ENCODE peak calls at places on chromosomes 2 and 18, in eight cellular contexts. One of them, this sample, is unnamed.
A peak's percentile ranks its signal among the peaks of the same experiment; 100 is the strongest.

GRCh38 chr18:10973579-10974260 is 175.6 kb downstream of the PIEZO2 start:
- DNase-seq in RPMI7951: peak; percentile 66
- DNase-seq in non-pigmented ciliary epithelial cell: no peak
- DNase-seq in activated T-cell treated with anti-CD3 and anti-CD28 coated beads, Interleukin-2, amount 50 U/mL, for 72 hours: no peak
- DNase-seq in mesendoderm: no peak
- DNase-seq in mesothelial cell of epicardium: no peak
- DNase-seq in stimulated activated CD4-positive, alpha-beta T cell treated with anti-CD3 and anti-CD28 coated beads, Interleukin-2, amount 100 ng/mL, for 4 hours: no peak
- DNase-seq in cardiac fibroblast: peak; percentile 12
- DNase-seq in this sample: no peak

GRCh38 chr2:20209373-20210109 is 15.4 kb downstream of the SDC1 start:
- DNase-seq in RPMI7951: no peak
- DNase-seq in non-pigmented ciliary epithelial cell: no peak
- DNase-seq in activated T-cell treated with anti-CD3 and anti-CD28 coated beads, Interleukin-2, amount 50 U/mL, for 72 hours: no peak
- DNase-seq in mesendoderm: no peak
- DNase-seq in mesothelial cell of epicardium: no peak
- DNase-seq in stimulated activated CD4-positive, alpha-beta T cell treated with anti-CD3 and anti-CD28 coated beads, Interleukin-2, amount 100 ng/mL, for 4 hours: no peak
- DNase-seq in cardiac fibroblast: no peak
- DNase-seq in this sample: no peak

GRCh38 chr2:112033600-112033999 is 21.5 kb upstream of the TMEM87B start:
- DNase-seq in RPMI7951: peak; percentile 85
- DNase-seq in non-pigmented ciliary epithelial cell: no peak
- DNase-seq in activated T-cell treated with anti-CD3 and anti-CD28 coated beads, Interleukin-2, amount 50 U/mL, for 72 hours: no peak
- DNase-seq in mesendoderm: no peak
- DNase-seq in mesothelial cell of epicardium: no peak
- DNase-seq in stimulated activated CD4-positive, alpha-beta T cell treated with anti-CD3 and anti-CD28 coated beads, Interleukin-2, amount 100 ng/mL, for 4 hours: no peak
- DNase-seq in cardiac fibroblast: peak; percentile 65
- DNase-seq in this sample: peak; percentile 46

GRCh38 chr2:128637481-128638155 is 318.9 kb upstream of the HS6ST1 start:
- DNase-seq in RPMI7951: no peak
- DNase-seq in non-pigmented ciliary epithelial cell: no peak
- DNase-seq in activated T-cell treated with anti-CD3 and anti-CD28 coated beads, Interleukin-2, amount 50 U/mL, for 72 hours: no peak
- DNase-seq in mesendoderm: no peak
- DNase-seq in mesothelial cell of epicardium: no peak
- DNase-seq in stimulated activated CD4-positive, alpha-beta T cell treated with anti-CD3 and anti-CD28 coated beads, Interleukin-2, amount 100 ng/mL, for 4 hours: no peak
- DNase-seq in cardiac fibroblast: no peak
- DNase-seq in this sample: no peak

GRCh38 chr18:39935598-39935997 is 2019.4 kb upstream of the PIK3C3 start:
- DNase-seq in RPMI7951: no peak
- DNase-seq in non-pigmented ciliary epithelial cell: no peak
- DNase-seq in activated T-cell treated with anti-CD3 and anti-CD28 coated beads, Interleukin-2, amount 50 U/mL, for 72 hours: no peak
- DNase-seq in mesendoderm: no peak
- DNase-seq in mesothelial cell of epicardium: no peak
- DNase-seq in stimulated activated CD4-positive, alpha-beta T cell treated with anti-CD3 and anti-CD28 coated beads, Interleukin-2, amount 100 ng/mL, for 4 hours: no peak
- DNase-seq in cardiac fibroblast: no peak
- DNase-seq in this sample: no peak

GRCh38 chr18:46239549-46239948 is 135.4 kb downstream of the HAUS1 start:
- DNase-seq in RPMI7951: no peak
- DNase-seq in non-pigmented ciliary epithelial cell: no peak
- DNase-seq in activated T-cell treated with anti-CD3 and anti-CD28 coated beads, Interleukin-2, amount 50 U/mL, for 72 hours: no peak
- DNase-seq in mesendoderm: no peak
- DNase-seq in mesothelial cell of epicardium: no peak
- DNase-seq in stimulated activated CD4-positive, alpha-beta T cell treated with anti-CD3 and anti-CD28 coated beads, Interleukin-2, amount 100 ng/mL, for 4 hours: no peak
- DNase-seq in cardiac fibroblast: peak; percentile 10
- DNase-seq in this sample: no peak

GRCh38 chr18:41767960-41768359 is 187.1 kb upstream of the PIK3C3 start:
- DNase-seq in RPMI7951: peak; percentile 34
- DNase-seq in non-pigmented ciliary epithelial cell: peak; percentile 60
- DNase-seq in activated T-cell treated with anti-CD3 and anti-CD28 coated beads, Interleukin-2, amount 50 U/mL, for 72 hours: no peak
- DNase-seq in mesendoderm: peak; percentile 63
- DNase-seq in mesothelial cell of epicardium: no peak
- DNase-seq in stimulated activated CD4-positive, alpha-beta T cell treated with anti-CD3 and anti-CD28 coated beads, Interleukin-2, amount 100 ng/mL, for 4 hours: no peak
- DNase-seq in cardiac fibroblast: peak; percentile 65
- DNase-seq in this sample: no peak

GRCh38 chr18:34590503-34590902 is 119.6 kb upstream of the DTNA start:
- DNase-seq in RPMI7951: no peak
- DNase-seq in non-pigmented ciliary epithelial cell: no peak
- DNase-seq in activated T-cell treated with anti-CD3 and anti-CD28 coated beads, Interleukin-2, amount 50 U/mL, for 72 hours: no peak
- DNase-seq in mesendoderm: no peak
- DNase-seq in mesothelial cell of epicardium: no peak
- DNase-seq in stimulated activated CD4-positive, alpha-beta T cell treated with anti-CD3 and anti-CD28 coated beads, Interleukin-2, amount 100 ng/mL, for 4 hours: no peak
- DNase-seq in cardiac fibroblast: no peak
- DNase-seq in this sample: no peak

GRCh38 chr2:205077159-205077558 is 531.9 kb downstream of the PARD3B start:
- DNase-seq in RPMI7951: peak; percentile 10
- DNase-seq in non-pigmented ciliary epithelial cell: no peak
- DNase-seq in activated T-cell treated with anti-CD3 and anti-CD28 coated beads, Interleukin-2, amount 50 U/mL, for 72 hours: no peak
- DNase-seq in mesendoderm: no peak
- DNase-seq in mesothelial cell of epicardium: no peak
- DNase-seq in stimulated activated CD4-positive, alpha-beta T cell treated with anti-CD3 and anti-CD28 coated beads, Interleukin-2, amount 100 ng/mL, for 4 hours: no peak
- DNase-seq in cardiac fibroblast: no peak
- DNase-seq in this sample: no peak

GRCh38 chr18:46338213-46338612 is 234.0 kb downstream of the HAUS1 start:
- DNase-seq in RPMI7951: no peak
- DNase-seq in non-pigmented ciliary epithelial cell: no peak
- DNase-seq in activated T-cell treated with anti-CD3 and anti-CD28 coated beads, Interleukin-2, amount 50 U/mL, for 72 hours: no peak
- DNase-seq in mesendoderm: peak; percentile 68
- DNase-seq in mesothelial cell of epicardium: no peak
- DNase-seq in stimulated activated CD4-positive, alpha-beta T cell treated with anti-CD3 and anti-CD28 coated beads, Interleukin-2, amount 100 ng/mL, for 4 hours: no peak
- DNase-seq in cardiac fibroblast: no peak
- DNase-seq in this sample: no peak

GRCh38 chr2:69582582-69583176 is 60.9 kb downstream of the AAK1 start:
- DNase-seq in RPMI7951: peak; percentile 60
- DNase-seq in non-pigmented ciliary epithelial cell: no peak
- DNase-seq in activated T-cell treated with anti-CD3 and anti-CD28 coated beads, Interleukin-2, amount 50 U/mL, for 72 hours: no peak
- DNase-seq in mesendoderm: no peak
- DNase-seq in mesothelial cell of epicardium: no peak
- DNase-seq in stimulated activated CD4-positive, alpha-beta T cell treated with anti-CD3 and anti-CD28 coated beads, Interleukin-2, amount 100 ng/mL, for 4 hours: no peak
- DNase-seq in cardiac fibroblast: peak; percentile 39
- DNase-seq in this sample: no peak

GRCh38 chr2:54904836-54905235 is 145.4 kb downstream of the RTN4 start:
- DNase-seq in RPMI7951: peak; percentile 27
- DNase-seq in non-pigmented ciliary epithelial cell: no peak
- DNase-seq in activated T-cell treated with anti-CD3 and anti-CD28 coated beads, Interleukin-2, amount 50 U/mL, for 72 hours: no peak
- DNase-seq in mesendoderm: no peak
- DNase-seq in mesothelial cell of epicardium: no peak
- DNase-seq in stimulated activated CD4-positive, alpha-beta T cell treated with anti-CD3 and anti-CD28 coated beads, Interleukin-2, amount 100 ng/mL, for 4 hours: no peak
- DNase-seq in cardiac fibroblast: no peak
- DNase-seq in this sample: no peak

GRCh38 chr2:229270551-229271410 is at the start of gene PID1:
- DNase-seq in RPMI7951: peak; percentile 71
- DNase-seq in non-pigmented ciliary epithelial cell: no peak
- DNase-seq in activated T-cell treated with anti-CD3 and anti-CD28 coated beads, Interleukin-2, amount 50 U/mL, for 72 hours: no peak
- DNase-seq in mesendoderm: peak; percentile 51
- DNase-seq in mesothelial cell of epicardium: no peak
- DNase-seq in stimulated activated CD4-positive, alpha-beta T cell treated with anti-CD3 and anti-CD28 coated beads, Interleukin-2, amount 100 ng/mL, for 4 hours: no peak
- DNase-seq in cardiac fibroblast: peak; percentile 55
- DNase-seq in this sample: no peak

GRCh38 chr18:44039826-44040225 is 640.9 kb upstream of the SETBP1 start:
- DNase-seq in RPMI7951: no peak
- DNase-seq in non-pigmented ciliary epithelial cell: no peak
- DNase-seq in activated T-cell treated with anti-CD3 and anti-CD28 coated beads, Interleukin-2, amount 50 U/mL, for 72 hours: no peak
- DNase-seq in mesendoderm: no peak
- DNase-seq in mesothelial cell of epicardium: no peak
- DNase-seq in stimulated activated CD4-positive, alpha-beta T cell treated with anti-CD3 and anti-CD28 coated beads, Interleukin-2, amount 100 ng/mL, for 4 hours: no peak
- DNase-seq in cardiac fibroblast: no peak
- DNase-seq in this sample: no peak